ENCODE peak calls at places on chromosomes 11 and 22, in four cellular contexts. S is body of pancreas, V is fibroblast of the aortic adventitia, E is Panc1. Y is an unnamed sample.

GRCh38 chr22:23527971-23528740 is 51.9 kb downstream of the IGLL1 start:
- DNase-seq in S (no peak), V (no peak), E (no peak), Y (no peak)

GRCh38 chr11:80109652-80110051 is 668.8 kb upstream of the TENM4 start:
- DNase-seq in S (no peak), V (no peak), E (no peak), Y (no peak)

GRCh38 chr11:18299724-18300123 is 22.2 kb downstream of the HPS5 start:
- DNase-seq in S (no peak), V (no peak), E (no peak), Y (no peak)

GRCh38 chr11:8372641-8373381 is 109.1 kb upstream of the LMO1 start:
- DNase-seq in S (no peak), V (no peak), E (no peak), Y (no peak)

GRCh38 chr11:47189100-47189834 is 3.0 kb upstream of the PACSIN3 start:
- DNase-seq in S (peak), V (peak), E (peak), Y (peak)

GRCh38 chr22:48474881-48475280 is 1352.8 kb downstream of the BRD1 start:
- DNase-seq in S (no peak), V (no peak), E (no peak), Y (no peak)

GRCh38 chr11:18692941-18693760 is 5.4 kb upstream of the TMEM86A start:
- DNase-seq in S (no peak), V (no peak), E (no peak), Y (no peak)

GRCh38 chr11:11786771-11787170 is 55.0 kb upstream of the USP47 start:
- DNase-seq in S (no peak), V (peak), E (no peak), Y (no peak)

GRCh38 chr11:621838-622237 is 2.9 kb downstream of the CDHR5 start:
- DNase-seq in S (no peak), V (no peak), E (no peak), Y (no peak)

GRCh38 chr22:36461665-36462474 is 19.6 kb downstream of the TXN2 start:
- DNase-seq in S (peak), V (peak), E (no peak), Y (peak)

GRCh38 chr11:69550846-69551245 is 69.4 kb downstream of the LINC01488 start:
- DNase-seq in S (no peak), V (no peak), E (no peak), Y (no peak)

GRCh38 chr22:24408630-24409029 is 18.8 kb upstream of the ADORA2A start:
- DNase-seq in S (no peak), V (no peak), E (no peak), Y (no peak)

GRCh38 chr11:71388637-71389235 is 59.5 kb downstream of the DHCR7 start:
- DNase-seq in S (no peak), V (no peak), E (no peak), Y (no peak)

GRCh38 chr11:36073411-36074203 is 129.7 kb downstream of the LDLRAD3 start:
- DNase-seq in S (peak), V (peak), E (no peak), Y (no peak)

GRCh38 chr11:120058931-120059330 is 79.0 kb downstream of the TRIM29 start:
- DNase-seq in S (no peak), V (no peak), E (no peak), Y (no peak)

GRCh38 chr11:5242933-5243844 is 6.5 kb downstream of the HBG1 start:
- DNase-seq in S (no peak), V (no peak), E (no peak), Y (no peak)

GRCh38 chr22:16963189-16963945 is 44.7 kb downstream of the GAB4 start:
- DNase-seq in S (no peak), V (no peak), E (no peak), Y (no peak)

GRCh38 chr11:125262194-125262824 is 97.8 kb downstream of the PKNOX2 start:
- DNase-seq in S (no peak), V (no peak), E (no peak), Y (no peak)

GRCh38 chr22:40898850-40899357 is 37.0 kb upstream of the DNAJB7 start:
- DNase-seq in S (no peak), V (peak), E (no peak), Y (peak)

GRCh38 chr11:123451183-123451907 is 21.3 kb downstream of the GRAMD1B start:
- DNase-seq in S (no peak), V (no peak), E (no peak), Y (no peak)

GRCh38 chr11:73114110-73114834 is 27.8 kb downstream of the FCHSD2 start:
- DNase-seq in S (no peak), V (no peak), E (no peak), Y (no peak)

GRCh38 chr11:115724709-115725108 is 220.5 kb upstream of the CADM1 start:
- DNase-seq in S (no peak), V (no peak), E (no peak), Y (no peak)

GRCh38 chr11:61685611-61685955 is 5.4 kb downstream of the DAGLA start:
- DNase-seq in S (no peak), V (no peak), E (no peak), Y (no peak)

GRCh38 chr11:11524436-11525038 is 97.3 kb downstream of the GALNT18 start:
- DNase-seq in S (no peak), V (peak), E (no peak), Y (no peak)

GRCh38 chr11:126490261-126490660 is 134.8 kb downstream of the ST3GAL4 start:
- DNase-seq in S (no peak), V (no peak), E (no peak), Y (no peak)

GRCh38 chr11:69267395-69267805 is 26.6 kb upstream of the MYEOV start:
- DNase-seq in S (no peak), V (no peak), E (no peak), Y (no peak)

GRCh38 chr11:117335399-117335798 is 7.7 kb downstream of the CEP164 start:
- DNase-seq in S (no peak), V (no peak), E (no peak), Y (no peak)

GRCh38 chr11:79461144-79461543 is 20.3 kb upstream of the TENM4 start:
- DNase-seq in S (no peak), V (peak), E (peak), Y (no peak)

GRCh38 chr11:559712-560304 is 730 bp downstream of the LMNTD2 start:
- DNase-seq in S (peak), V (no peak), E (no peak), Y (no peak)

GRCh38 chr22:32591620-32592019 is 117.0 kb downstream of the FBXO7 start:
- DNase-seq in S (no peak), V (peak), E (no peak), Y (no peak)

GRCh38 chr22:36197065-36197440 is 4.6 kb downstream of the APOL4 start:
- DNase-seq in S (peak), V (peak), E (no peak), Y (no peak)

GRCh38 chr11:907668-908067 is 2.9 kb downstream of the CHID1 start:
- DNase-seq in S (no peak), V (no peak), E (no peak), Y (no peak)

GRCh38 chr11:101166038-101166437 is 36.4 kb upstream of the PGR start:
- DNase-seq in S (no peak), V (no peak), E (no peak), Y (no peak)

GRCh38 chr22:37697540-37697835 is 640 bp downstream of the TRIOBP start:
- DNase-seq in S (no peak), V (no peak), E (no peak), Y (no peak)

GRCh38 chr11:67731583-67731982 is 57.2 kb upstream of the ALDH3B2 start:
- DNase-seq in S (no peak), V (no peak), E (no peak), Y (no peak)
- H3K4me3 ChIP-seq in S (no peak), V (no peak), E (peak), Y (no peak)

GRCh38 chr22:26914786-26915185 is 257.4 kb downstream of the MIAT start:
- DNase-seq in S (no peak), V (no peak), E (no peak), Y (no peak)
- TF ChIP-seq CTCF in S (no peak), V (no peak), E (no peak), Y (no peak)

GRCh38 chr22:49483281-49483905 is 344.3 kb downstream of the BRD1 start:
- DNase-seq in S (no peak), V (no peak), E (no peak), Y (no peak)

GRCh38 chr22:49482811-49483210 is 344.9 kb downstream of the BRD1 start:
- DNase-seq in S (no peak), V (no peak), E (no peak), Y (no peak)

GRCh38 chr22:49480340-49480739 is 347.3 kb downstream of the BRD1 start:
- DNase-seq in S (no peak), V (no peak), E (no peak), Y (no peak)

GRCh38 chr22:49480896-49481650 is 346.6 kb downstream of the BRD1 start:
- DNase-seq in S (no peak), V (no peak), E (no peak), Y (no peak)

DNA sequence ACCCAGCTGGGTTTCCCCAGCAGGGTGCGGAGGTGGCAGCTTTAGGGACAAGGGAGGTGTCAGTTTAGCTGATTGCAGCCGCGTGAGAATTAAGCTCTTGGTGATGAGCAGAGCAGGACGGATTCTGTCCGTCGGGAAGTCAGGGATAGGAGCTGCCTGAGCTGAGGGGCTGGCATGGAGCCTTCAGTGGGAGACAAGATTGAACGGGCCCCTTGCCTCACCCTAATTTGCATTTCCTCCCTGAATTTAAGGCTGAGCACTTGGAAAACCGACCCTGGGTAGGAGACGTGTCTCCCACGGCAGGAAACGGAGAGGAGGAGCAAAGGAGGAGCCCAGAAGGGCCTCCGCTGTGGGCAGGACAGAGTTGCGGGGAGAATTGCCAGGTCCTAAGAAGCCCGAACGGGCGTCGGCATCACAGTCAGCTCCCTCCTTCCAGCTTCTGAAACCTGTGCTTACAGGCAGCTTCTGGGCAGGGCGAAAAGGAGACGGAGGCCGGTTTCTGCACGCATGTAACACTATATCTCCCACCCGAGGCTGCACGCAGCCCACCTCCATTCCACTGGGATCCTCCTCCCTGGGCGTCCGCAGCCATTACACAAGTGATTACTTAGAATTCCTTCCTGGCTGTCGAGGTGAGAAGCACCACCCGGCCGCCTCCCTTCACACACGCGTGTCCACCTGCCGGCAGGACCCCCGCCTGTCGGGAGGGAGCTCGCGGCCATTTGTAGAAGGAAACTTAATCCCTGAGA is 345.8 kb downstream of the BRD1 start:
- DNase-seq in S (no peak), V (no peak), E (no peak), Y (no peak)
- H3K4me3 ChIP-seq in S (no peak), V (no peak), E (peak), Y (no peak)

DNA sequence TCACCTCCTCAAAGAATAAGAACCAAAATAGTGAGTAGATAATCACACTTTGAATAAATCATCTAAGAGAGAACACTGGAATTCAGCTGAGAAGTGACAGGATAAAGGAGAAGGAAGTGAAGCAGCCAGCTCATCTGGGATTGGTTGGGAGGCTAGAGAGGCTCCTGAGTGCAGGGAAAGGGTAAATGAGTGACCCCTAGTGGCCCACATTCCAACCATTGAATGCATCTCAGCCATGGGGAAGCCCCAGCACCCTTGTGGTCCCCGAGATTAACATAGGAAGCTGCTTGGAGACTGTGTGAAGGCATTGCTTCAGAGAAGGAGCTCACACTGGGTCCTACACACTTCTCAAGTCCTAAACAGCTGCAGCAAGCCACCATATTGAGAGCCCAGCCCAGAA is 82.3 kb downstream of the JRKL start:
- DNase-seq in S (no peak), V (no peak), E (no peak), Y (no peak)
- TF ChIP-seq CTCF in S (no peak), V (no peak), E (no peak), Y (no peak)

GRCh38 chr22:19128009-19128401 is 3.1 kb upstream of the TSSK2 start:
- DNase-seq in S (no peak), V (no peak), E (no peak), Y (no peak)

GRCh38 chr22:19131685-19132015 is 542 bp downstream of the TSSK2 start:
- DNase-seq in S (no peak), V (no peak), E (no peak), Y (no peak)

GRCh38 chr22:19128946-19129727 is 2.0 kb upstream of the TSSK2 start:
- DNase-seq in S (no peak), V (no peak), E (no peak), Y (no peak)

GRCh38 chr22:19130959-19131684 is at the start of gene TSSK2:
- DNase-seq in S (no peak), V (no peak), E (no peak), Y (no peak)

DNA sequence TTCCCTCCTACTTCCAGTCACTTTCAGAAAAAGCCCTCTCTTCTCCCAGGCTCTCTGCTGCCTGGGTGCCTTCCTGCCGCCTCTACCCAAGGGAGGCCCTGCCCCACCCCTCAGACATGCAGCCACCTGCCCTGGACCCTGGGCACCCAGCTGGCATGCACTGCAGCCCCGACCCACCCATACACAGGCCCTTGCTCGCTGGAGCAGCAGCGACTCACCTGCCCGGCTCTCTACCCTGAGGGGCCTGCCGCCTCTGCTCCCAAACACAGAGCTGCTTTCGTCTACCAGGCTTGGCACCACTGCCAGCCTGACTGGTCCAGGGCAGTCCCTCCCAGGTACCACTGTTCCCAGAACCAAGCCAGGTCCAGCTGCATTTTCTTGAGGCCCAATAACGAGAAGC is 1.2 kb upstream of the TSSK2 start:
- DNase-seq in S (no peak), V (no peak), E (no peak), Y (no peak)
- H3K4me3 ChIP-seq in S (no peak), V (no peak), E (no peak), Y (no peak)

Y was measured in epithelial cell of proximal tubule.